ENCODE peak calls at places on chromosome X, in six cellular contexts. One of them, this sample, is unnamed.
A peak's percentile ranks its signal among the peaks of the same experiment; 100 is the strongest.

GRCh38 chrX:71111141-71111843 is at the start of gene IL2RG:
- DNase-seq in M059J: peak; percentile 13
- DNase-seq in amygdala: no peak
- DNase-seq in GM13977: peak; percentile 74
- DNase-seq in NCI-H2029 treated with DMSO at 0.1 percent for 48 hours: no peak
- DNase-seq in activated T-cell treated with anti-CD3 and anti-CD28 coated beads for 24 hours: peak; percentile 67
- DNase-seq in this sample: no peak

GRCh38 chrX:132631579-132632232 is 142.9 kb upstream of the MBNL3 start:
- DNase-seq in GM13977: peak; percentile 21
- DNase-seq in activated T-cell treated with anti-CD3 and anti-CD28 coated beads for 24 hours: no peak
- DNase-seq in M059J: peak; percentile 39
- DNase-seq in NCI-H2029 treated with DMSO at 0.1 percent for 48 hours: no peak
- DNase-seq in amygdala: no peak
- DNase-seq in this sample: peak; percentile 13

GRCh38 chrX:123138473-123138872 is 45.6 kb upstream of the GRIA3 start:
- DNase-seq in GM13977: no peak
- DNase-seq in activated T-cell treated with anti-CD3 and anti-CD28 coated beads for 24 hours: no peak
- DNase-seq in M059J: peak; percentile 55
- DNase-seq in NCI-H2029 treated with DMSO at 0.1 percent for 48 hours: no peak
- DNase-seq in amygdala: no peak
- DNase-seq in this sample: no peak

GRCh38 chrX:11470231-11470630 is 177.0 kb downstream of the AMELX start:
- DNase-seq in NCI-H2029 treated with DMSO at 0.1 percent for 48 hours: no peak
- DNase-seq in activated T-cell treated with anti-CD3 and anti-CD28 coated beads for 24 hours: no peak
- DNase-seq in amygdala: no peak
- DNase-seq in M059J: peak; percentile 90
- DNase-seq in GM13977: no peak
- DNase-seq in this sample: no peak

GRCh38 chrX:118976599-118977340 is 2.4 kb downstream of the LONRF3 start:
- DNase-seq in activated T-cell treated with anti-CD3 and anti-CD28 coated beads for 24 hours: no peak
- DNase-seq in amygdala: no peak
- DNase-seq in M059J: peak; percentile 73
- DNase-seq in GM13977: no peak
- DNase-seq in NCI-H2029 treated with DMSO at 0.1 percent for 48 hours: no peak
- DNase-seq in this sample: no peak

GRCh38 chrX:110745288-110745687 is 50.3 kb downstream of the CHRDL1 start:
- DNase-seq in amygdala: no peak
- DNase-seq in activated T-cell treated with anti-CD3 and anti-CD28 coated beads for 24 hours: no peak
- DNase-seq in M059J: no peak
- DNase-seq in NCI-H2029 treated with DMSO at 0.1 percent for 48 hours: no peak
- DNase-seq in GM13977: no peak
- DNase-seq in this sample: no peak

GRCh38 chrX:413322-414201 is 26.9 kb upstream of the PPP2R3B start:
- DNase-seq in amygdala: no peak
- DNase-seq in activated T-cell treated with anti-CD3 and anti-CD28 coated beads for 24 hours: no peak
- DNase-seq in NCI-H2029 treated with DMSO at 0.1 percent for 48 hours: no peak
- DNase-seq in M059J: no peak
- DNase-seq in GM13977: no peak
- DNase-seq in this sample: no peak

GRCh38 chrX:134741801-134742200 is 83.5 kb upstream of the PLAC1 start:
- DNase-seq in activated T-cell treated with anti-CD3 and anti-CD28 coated beads for 24 hours: no peak
- DNase-seq in amygdala: no peak
- DNase-seq in NCI-H2029 treated with DMSO at 0.1 percent for 48 hours: no peak
- DNase-seq in M059J: no peak
- DNase-seq in GM13977: no peak
- DNase-seq in this sample: no peak

GRCh38 chrX:71815121-71815905 is 52.2 kb downstream of the CXorf49B start:
- DNase-seq in activated T-cell treated with anti-CD3 and anti-CD28 coated beads for 24 hours: no peak
- DNase-seq in amygdala: no peak
- DNase-seq in M059J: no peak
- DNase-seq in NCI-H2029 treated with DMSO at 0.1 percent for 48 hours: no peak
- DNase-seq in GM13977: no peak
- DNase-seq in this sample: no peak

GRCh38 chrX:131058136-131058868 is at the start of gene ARHGAP36:
- DNase-seq in activated T-cell treated with anti-CD3 and anti-CD28 coated beads for 24 hours: no peak
- DNase-seq in NCI-H2029 treated with DMSO at 0.1 percent for 48 hours: no peak
- DNase-seq in amygdala: no peak
- DNase-seq in M059J: no peak
- DNase-seq in GM13977: no peak
- DNase-seq in this sample: no peak